ENCODE peak calls at places on chromosomes 16 and 17, in ten cellular contexts. One of them, this sample, is unnamed.

GRCh38 chr17:65062168-65062915 is 5.8 kb upstream of the GNA13 start:
- DNase-seq in fibroblast of pulmonary artery: no peak
- DNase-seq in psoas muscle: no peak
- DNase-seq in NB4: no peak
- DNase-seq in esophagus squamous epithelium: no peak
- DNase-seq in heart left ventricle: no peak
- DNase-seq in AG10803: no peak
- DNase-seq in fibroblast of the aortic adventitia: peak
- DNase-seq in neural progenitor cell: peak
- DNase-seq in AG04450: no peak
- DNase-seq in this sample: no peak

GRCh38 chr16:64926476-64926875 is 195.4 kb downstream of the CDH11 start:
- DNase-seq in neural progenitor cell: no peak
- DNase-seq in esophagus squamous epithelium: no peak
- DNase-seq in psoas muscle: no peak
- DNase-seq in AG10803: no peak
- DNase-seq in fibroblast of pulmonary artery: no peak
- DNase-seq in AG04450: no peak
- DNase-seq in heart left ventricle: no peak
- DNase-seq in NB4: no peak
- DNase-seq in fibroblast of the aortic adventitia: no peak
- DNase-seq in this sample: no peak

GRCh38 chr17:68450391-68450790 is 6.9 kb downstream of the WIPI1 start:
- DNase-seq in fibroblast of pulmonary artery: no peak
- DNase-seq in heart left ventricle: no peak
- DNase-seq in neural progenitor cell: no peak
- DNase-seq in NB4: no peak
- DNase-seq in fibroblast of the aortic adventitia: no peak
- DNase-seq in AG04450: no peak
- DNase-seq in psoas muscle: no peak
- DNase-seq in esophagus squamous epithelium: no peak
- DNase-seq in AG10803: no peak
- DNase-seq in this sample: no peak

GRCh38 chr17:40598928-40599627 is 33.8 kb upstream of the CCR7 start:
- DNase-seq in AG10803: no peak
- DNase-seq in fibroblast of pulmonary artery: peak
- DNase-seq in neural progenitor cell: no peak
- DNase-seq in fibroblast of the aortic adventitia: peak
- DNase-seq in NB4: peak
- DNase-seq in AG04450: no peak
- DNase-seq in esophagus squamous epithelium: no peak
- DNase-seq in psoas muscle: no peak
- DNase-seq in heart left ventricle: no peak
- DNase-seq in this sample: peak

GRCh38 chr16:23400387-23400930 is 52.5 kb downstream of the COG7 start:
- DNase-seq in heart left ventricle: no peak
- DNase-seq in psoas muscle: no peak
- DNase-seq in AG10803: no peak
- DNase-seq in esophagus squamous epithelium: no peak
- DNase-seq in NB4: no peak
- DNase-seq in neural progenitor cell: no peak
- DNase-seq in fibroblast of the aortic adventitia: no peak
- DNase-seq in fibroblast of pulmonary artery: no peak
- DNase-seq in AG04450: no peak
- DNase-seq in this sample: no peak

GRCh38 chr17:83103200-83103937 is 24.0 kb downstream of the METRNL start:
- DNase-seq in neural progenitor cell: peak
- DNase-seq in AG10803: peak
- DNase-seq in NB4: no peak
- DNase-seq in heart left ventricle: no peak
- DNase-seq in AG04450: no peak
- DNase-seq in fibroblast of pulmonary artery: peak
- DNase-seq in psoas muscle: no peak
- DNase-seq in esophagus squamous epithelium: no peak
- DNase-seq in fibroblast of the aortic adventitia: no peak
- DNase-seq in this sample: no peak

GRCh38 chr17:9837551-9838471 is 12.1 kb downstream of the GLP2R start:
- DNase-seq in fibroblast of the aortic adventitia: peak
- DNase-seq in NB4: no peak
- DNase-seq in AG04450: no peak
- DNase-seq in neural progenitor cell: no peak
- DNase-seq in esophagus squamous epithelium: no peak
- DNase-seq in fibroblast of pulmonary artery: peak
- DNase-seq in heart left ventricle: peak
- DNase-seq in AG10803: peak
- DNase-seq in psoas muscle: peak
- DNase-seq in this sample: no peak

GRCh38 chr16:73565263-73565662 is 517.3 kb upstream of the ZFHX3 start:
- DNase-seq in psoas muscle: no peak
- DNase-seq in AG10803: no peak
- DNase-seq in fibroblast of the aortic adventitia: no peak
- DNase-seq in NB4: peak
- DNase-seq in esophagus squamous epithelium: no peak
- DNase-seq in AG04450: no peak
- DNase-seq in neural progenitor cell: peak
- DNase-seq in fibroblast of pulmonary artery: no peak
- DNase-seq in heart left ventricle: no peak
- DNase-seq in this sample: peak

GRCh38 chr16:4624015-4624826 is at the start of gene MGRN1:
- DNase-seq in esophagus squamous epithelium: peak
- DNase-seq in heart left ventricle: peak
- DNase-seq in fibroblast of the aortic adventitia: peak
- DNase-seq in AG04450: peak
- DNase-seq in NB4: peak
- DNase-seq in neural progenitor cell: peak
- DNase-seq in fibroblast of pulmonary artery: peak
- DNase-seq in AG10803: peak
- DNase-seq in psoas muscle: peak
- DNase-seq in this sample: peak

GRCh38 chr16:4624827-4625616 is 396 bp downstream of the MGRN1 start:
- DNase-seq in AG10803: peak
- DNase-seq in fibroblast of the aortic adventitia: peak
- DNase-seq in esophagus squamous epithelium: no peak
- DNase-seq in NB4: peak
- DNase-seq in psoas muscle: peak
- DNase-seq in neural progenitor cell: peak
- DNase-seq in heart left ventricle: peak
- DNase-seq in fibroblast of pulmonary artery: peak
- DNase-seq in AG04450: peak
- DNase-seq in this sample: peak

GRCh38 chr16:4623593-4623992 is 1.0 kb upstream of the MGRN1 start:
- DNase-seq in esophagus squamous epithelium: no peak
- DNase-seq in fibroblast of the aortic adventitia: no peak
- DNase-seq in neural progenitor cell: no peak
- DNase-seq in AG10803: no peak
- DNase-seq in fibroblast of pulmonary artery: no peak
- DNase-seq in heart left ventricle: no peak
- DNase-seq in NB4: no peak
- DNase-seq in AG04450: no peak
- DNase-seq in psoas muscle: no peak
- DNase-seq in this sample: no peak

GRCh38 chr16:4626396-4626795 is 1.8 kb downstream of the MGRN1 start:
- DNase-seq in fibroblast of the aortic adventitia: no peak
- DNase-seq in esophagus squamous epithelium: no peak
- DNase-seq in heart left ventricle: no peak
- DNase-seq in AG04450: no peak
- DNase-seq in fibroblast of pulmonary artery: no peak
- DNase-seq in NB4: no peak
- DNase-seq in psoas muscle: no peak
- DNase-seq in neural progenitor cell: peak
- DNase-seq in AG10803: no peak
- DNase-seq in this sample: no peak

GRCh38 chr16:4625617-4626159 is 1.1 kb downstream of the MGRN1 start:
- DNase-seq in psoas muscle: no peak
- DNase-seq in AG04450: no peak
- DNase-seq in fibroblast of the aortic adventitia: peak
- DNase-seq in heart left ventricle: no peak
- DNase-seq in fibroblast of pulmonary artery: no peak
- DNase-seq in AG10803: peak
- DNase-seq in NB4: no peak
- DNase-seq in neural progenitor cell: peak
- DNase-seq in esophagus squamous epithelium: no peak
- DNase-seq in this sample: no peak
- H3K4me3 ChIP-seq in psoas muscle: peak
- H3K4me3 ChIP-seq in AG04450: peak
- H3K4me3 ChIP-seq in fibroblast of the aortic adventitia: peak
- H3K4me3 ChIP-seq in heart left ventricle: peak
- H3K4me3 ChIP-seq in fibroblast of pulmonary artery: peak
- H3K4me3 ChIP-seq in AG10803: peak
- H3K4me3 ChIP-seq in NB4: peak
- H3K4me3 ChIP-seq in neural progenitor cell: peak
- H3K4me3 ChIP-seq in esophagus squamous epithelium: peak
- H3K4me3 ChIP-seq in this sample: peak

DNA sequence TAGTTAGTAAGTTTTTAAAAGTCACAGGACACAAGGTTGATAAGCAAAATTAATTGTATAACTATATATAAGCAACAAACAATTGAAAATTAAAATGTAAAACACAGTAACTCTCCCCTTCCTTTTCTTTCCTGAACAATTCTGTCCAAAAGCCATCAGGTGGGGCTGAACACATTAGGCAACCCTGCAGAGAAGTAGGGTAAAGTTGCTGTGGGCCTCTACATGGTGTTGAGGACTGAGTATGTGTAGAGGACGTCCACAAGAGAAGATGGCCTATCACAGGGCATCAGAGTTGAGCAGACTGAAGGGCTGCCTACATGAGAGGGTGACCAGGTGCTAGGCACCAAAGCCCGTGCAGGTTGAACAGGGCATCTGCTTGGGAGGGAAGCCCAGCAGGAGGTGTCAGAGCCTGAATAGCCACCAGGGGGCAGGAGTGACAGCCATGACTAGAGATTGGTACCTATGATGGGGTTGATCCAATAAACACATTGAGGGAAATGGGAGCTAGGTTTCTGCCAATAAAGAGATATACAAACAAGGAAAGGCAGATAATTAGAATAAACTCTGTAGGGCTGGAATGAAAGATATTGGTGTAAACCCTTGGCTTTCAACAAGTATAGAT is 415.1 kb downstream of the NPIPA8 start:
- DNase-seq in heart left ventricle: no peak
- DNase-seq in AG10803: peak
- DNase-seq in fibroblast of the aortic adventitia: peak
- DNase-seq in AG04450: no peak
- DNase-seq in psoas muscle: no peak
- DNase-seq in neural progenitor cell: peak
- DNase-seq in esophagus squamous epithelium: no peak
- DNase-seq in fibroblast of pulmonary artery: peak
- DNase-seq in NB4: peak
- DNase-seq in this sample: peak
- TF ChIP-seq CTCF in heart left ventricle: peak
- TF ChIP-seq CTCF in AG10803: peak
- TF ChIP-seq CTCF in fibroblast of the aortic adventitia: peak
- TF ChIP-seq CTCF in AG04450: peak
- TF ChIP-seq CTCF in psoas muscle: peak
- TF ChIP-seq CTCF in neural progenitor cell: peak
- TF ChIP-seq CTCF in esophagus squamous epithelium: peak
- TF ChIP-seq CTCF in fibroblast of pulmonary artery: peak
- TF ChIP-seq CTCF in NB4: peak
- TF ChIP-seq CTCF in this sample: peak

GRCh38 chr17:57226793-57227192 is 29.5 kb upstream of the MSI2 start:
- DNase-seq in fibroblast of pulmonary artery: no peak
- DNase-seq in psoas muscle: no peak
- DNase-seq in fibroblast of the aortic adventitia: no peak
- DNase-seq in neural progenitor cell: no peak
- DNase-seq in esophagus squamous epithelium: no peak
- DNase-seq in AG04450: no peak
- DNase-seq in heart left ventricle: no peak
- DNase-seq in NB4: no peak
- DNase-seq in AG10803: no peak
- DNase-seq in this sample: no peak

GRCh38 chr17:57234252-57235092 is 21.9 kb upstream of the MSI2 start:
- DNase-seq in heart left ventricle: no peak
- DNase-seq in fibroblast of pulmonary artery: no peak
- DNase-seq in psoas muscle: no peak
- DNase-seq in fibroblast of the aortic adventitia: no peak
- DNase-seq in AG04450: no peak
- DNase-seq in AG10803: no peak
- DNase-seq in NB4: no peak
- DNase-seq in esophagus squamous epithelium: no peak
- DNase-seq in neural progenitor cell: peak
- DNase-seq in this sample: no peak

GRCh38 chr17:57228921-57229320 is 27.4 kb upstream of the MSI2 start:
- DNase-seq in NB4: no peak
- DNase-seq in heart left ventricle: no peak
- DNase-seq in fibroblast of the aortic adventitia: no peak
- DNase-seq in AG10803: no peak
- DNase-seq in AG04450: no peak
- DNase-seq in neural progenitor cell: no peak
- DNase-seq in esophagus squamous epithelium: no peak
- DNase-seq in fibroblast of pulmonary artery: no peak
- DNase-seq in psoas muscle: no peak
- DNase-seq in this sample: no peak
- H3K4me3 ChIP-seq in NB4: no peak
- H3K4me3 ChIP-seq in heart left ventricle: no peak
- H3K4me3 ChIP-seq in fibroblast of the aortic adventitia: no peak
- H3K4me3 ChIP-seq in AG10803: no peak
- H3K4me3 ChIP-seq in AG04450: no peak
- H3K4me3 ChIP-seq in neural progenitor cell: no peak
- H3K4me3 ChIP-seq in esophagus squamous epithelium: no peak
- H3K4me3 ChIP-seq in fibroblast of pulmonary artery: no peak
- H3K4me3 ChIP-seq in psoas muscle: no peak
- H3K4me3 ChIP-seq in this sample: no peak

DNA sequence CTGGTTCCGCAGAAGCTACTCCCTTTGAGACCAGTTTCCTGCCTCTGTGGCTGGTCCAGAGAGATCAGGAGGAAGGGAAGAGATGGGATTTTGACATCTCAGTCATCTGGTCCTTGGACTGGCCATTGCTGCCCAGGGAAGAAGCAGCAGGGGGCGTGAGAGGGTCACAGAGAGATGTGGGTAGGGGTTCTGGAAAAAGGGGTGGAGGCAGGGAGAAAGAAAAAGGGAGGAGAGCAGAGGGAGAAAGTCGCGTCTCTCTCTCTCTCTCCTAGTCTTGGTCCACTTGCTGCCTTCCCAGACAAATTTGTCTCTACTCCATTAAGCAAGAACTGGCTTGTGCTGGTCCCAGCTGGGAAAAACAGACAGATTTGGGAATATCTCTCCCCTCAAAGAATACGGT is 4.4 kb downstream of the SHBG start:
- DNase-seq in psoas muscle: no peak
- DNase-seq in fibroblast of pulmonary artery: peak
- DNase-seq in NB4: peak
- DNase-seq in fibroblast of the aortic adventitia: peak
- DNase-seq in esophagus squamous epithelium: no peak
- DNase-seq in heart left ventricle: no peak
- DNase-seq in neural progenitor cell: peak
- DNase-seq in AG04450: no peak
- DNase-seq in AG10803: no peak
- DNase-seq in this sample: no peak
- TF ChIP-seq CTCF in psoas muscle: peak
- TF ChIP-seq CTCF in fibroblast of pulmonary artery: peak
- TF ChIP-seq CTCF in NB4: peak
- TF ChIP-seq CTCF in fibroblast of the aortic adventitia: peak
- TF ChIP-seq CTCF in esophagus squamous epithelium: peak
- TF ChIP-seq CTCF in heart left ventricle: peak
- TF ChIP-seq CTCF in neural progenitor cell: peak
- TF ChIP-seq CTCF in AG04450: peak
- TF ChIP-seq CTCF in AG10803: peak
- TF ChIP-seq CTCF in this sample: peak